ENCODE peak calls at places on chromosomes 1 and 21, in ten cellular contexts. Z, Y, I, S, O, M, G, L, A and W are unnamed samples.

GRCh38 chr1:225848044-225848955 is 33.9 kb downstream of the TMEM63A start:
- DNase-seq in I (peak), Z (no peak), S (no peak), M (no peak), Y (peak), G (no peak), A (peak), O (no peak), L (no peak), W (no peak)

GRCh38 chr1:9127395-9128160 is 1.3 kb downstream of the GPR157 start:
- DNase-seq in O (no peak), I (peak), L (no peak), S (no peak), G (no peak), Y (no peak), A (no peak), M (peak), Z (peak), W (no peak)

GRCh38 chr1:8880068-8880676 is 1.7 kb upstream of the ENO1 start:
- DNase-seq in M (peak), G (peak), S (peak), A (peak), Y (peak), O (no peak), I (no peak), Z (peak), L (no peak), W (no peak)

GRCh38 chr1:90262286-90262685 is 267.4 kb downstream of the ZNF326 start:
- DNase-seq in L (no peak), A (no peak), M (no peak), Y (no peak), Z (no peak), I (no peak), S (no peak), O (no peak), G (no peak), W (no peak)

GRCh38 chr1:97943354-97943753 is 22.5 kb upstream of the DPYD start:
- DNase-seq in M (no peak), S (peak), O (no peak), I (no peak), A (peak), Y (no peak), L (no peak), G (peak), Z (no peak), W (no peak)

GRCh38 chr1:40857737-40858136 is 4.4 kb downstream of the CITED4 start:
- DNase-seq in M (no peak), I (no peak), Z (no peak), A (no peak), S (no peak), Y (no peak), O (no peak), L (no peak), G (no peak), W (no peak)

GRCh38 chr21:31606081-31606874 is 53.2 kb upstream of the SOD1 start:
- DNase-seq in O (no peak), Z (no peak), A (no peak), L (no peak), M (no peak), S (peak), G (no peak), Y (no peak), I (no peak), W (no peak)

GRCh38 chr21:46322351-46323226 is 1.1 kb downstream of the C21orf58 start:
- DNase-seq in Y (no peak), S (no peak), Z (no peak), M (peak), L (no peak), G (no peak), O (no peak), I (peak), A (peak), W (no peak)

GRCh38 chr21:35423694-35424093 is 374.6 kb upstream of the RUNX1 start:
- DNase-seq in A (peak), G (no peak), S (no peak), L (no peak), M (no peak), Y (no peak), Z (no peak), O (no peak), I (no peak), W (no peak)

GRCh38 chr1:150256549-150257341 is 829 bp upstream of the CA14 start:
- DNase-seq in O (no peak), A (no peak), Y (no peak), G (no peak), L (no peak), I (no peak), Z (no peak), S (no peak), M (no peak), W (no peak)

GRCh38 chr1:110130113-110130591 is 17.9 kb downstream of the UBL4B start:
- DNase-seq in Y (peak), M (peak), I (peak), Z (no peak), L (peak), G (no peak), O (no peak), A (peak), S (no peak), W (no peak)

GRCh38 chr1:161216945-161217712 is 2.0 kb downstream of the FCER1G start:
- DNase-seq in Y (no peak), S (no peak), L (no peak), A (peak), G (no peak), Z (no peak), I (peak), M (no peak), O (no peak), W (no peak)

GRCh38 chr1:194709439-194709838 is 1523.0 kb upstream of the B3GALT2 start:
- DNase-seq in G (no peak), L (no peak), S (no peak), Y (no peak), Z (no peak), A (no peak), I (no peak), M (no peak), O (no peak), W (no peak)

GRCh38 chr1:83632906-83633305 is 366.0 kb downstream of the TTLL7 start:
- DNase-seq in G (no peak), S (no peak), L (no peak), Z (no peak), M (no peak), I (no peak), Y (no peak), O (no peak), A (no peak), W (no peak)

GRCh38 chr1:244815600-244816099 is 19.8 kb upstream of the COX20 start:
- DNase-seq in A (no peak), S (no peak), O (no peak), Z (no peak), I (peak), L (no peak), G (no peak), Y (no peak), M (no peak), W (no peak)

GRCh38 chr21:44547656-44548331 is 3.5 kb downstream of the KRTAP10-2 start:
- DNase-seq in O (no peak), Z (no peak), G (no peak), M (no peak), L (no peak), A (no peak), S (no peak), I (peak), Y (no peak), W (no peak)

GRCh38 chr1:147080013-147080661 is 92.1 kb downstream of the PRKAB2 start:
- DNase-seq in O (no peak), A (no peak), M (no peak), Z (no peak), I (no peak), G (no peak), L (no peak), Y (no peak), S (no peak), W (no peak)

GRCh38 chr21:44849616-44850130 is 23.8 kb downstream of the PTTG1IP start:
- DNase-seq in A (no peak), Y (no peak), G (no peak), L (no peak), O (no peak), I (no peak), Z (no peak), S (no peak), M (no peak), W (no peak)

GRCh38 chr1:228997721-228998144 is 262.5 kb downstream of the RHOU start:
- DNase-seq in O (no peak), S (no peak), M (no peak), A (no peak), G (no peak), L (no peak), Y (no peak), I (no peak), Z (no peak), W (no peak)

GRCh38 chr1:242002072-242002471 is 3.2 kb upstream of the MAP1LC3C start:
- DNase-seq in A (peak), Z (no peak), L (no peak), O (no peak), I (no peak), S (no peak), Y (no peak), G (no peak), M (no peak), W (no peak)

GRCh38 chr1:20571427-20571826 is 17.5 kb upstream of the CDA start:
- DNase-seq in Z (no peak), M (no peak), S (no peak), G (no peak), Y (no peak), I (no peak), A (no peak), L (no peak), O (no peak), W (no peak)

GRCh38 chr1:56897150-56898004 is 42.8 kb downstream of the C8A start:
- DNase-seq in Y (peak), O (no peak), S (no peak), A (peak), I (no peak), M (no peak), L (no peak), G (no peak), Z (no peak), W (no peak)

GRCh38 chr1:113090051-113090450 is 17.1 kb downstream of the LRIG2 start:
- DNase-seq in A (no peak), M (no peak), S (no peak), L (no peak), Z (no peak), O (no peak), G (no peak), I (no peak), Y (no peak), W (no peak)

GRCh38 chr21:39221282-39221996 is 38.2 kb upstream of the PSMG1 start:
- DNase-seq in L (no peak), A (no peak), I (no peak), Y (no peak), Z (no peak), G (no peak), M (no peak), S (no peak), O (no peak), W (no peak)

GRCh38 chr21:35529141-35529863 is 480.2 kb upstream of the RUNX1 start:
- DNase-seq in Y (no peak), A (no peak), M (no peak), O (no peak), G (no peak), I (no peak), Z (no peak), L (no peak), S (no peak), W (no peak)

GRCh38 chr21:18142639-18143038 is 102.0 kb upstream of the CHODL start:
- DNase-seq in O (no peak), M (no peak), S (no peak), G (no peak), Z (no peak), I (no peak), Y (no peak), L (no peak), A (no peak), W (no peak)

GRCh38 chr1:168135116-168135981 is 1.4 kb downstream of the GPR161 start:
- DNase-seq in O (no peak), L (no peak), Z (no peak), A (no peak), Y (no peak), M (no peak), S (no peak), G (no peak), I (no peak), W (no peak)

GRCh38 chr1:32992489-32993214 is 28.0 kb upstream of the RNF19B start:
- DNase-seq in Z (peak), Y (peak), I (peak), S (peak), L (peak), M (peak), A (peak), O (no peak), G (peak), W (peak)

GRCh38 chr1:78918157-78918556 is 88.4 kb downstream of the ADGRL4 start:
- DNase-seq in L (no peak), M (no peak), G (no peak), Z (no peak), A (peak), O (no peak), I (no peak), Y (no peak), S (no peak), W (no peak)

GRCh38 chr1:184160236-184160635 is 108.7 kb downstream of the TSEN15 start:
- DNase-seq in Z (no peak), O (no peak), L (no peak), A (peak), Y (no peak), I (no peak), G (no peak), S (peak), M (no peak), W (no peak)

GRCh38 chr1:77866296-77866695 is 22.1 kb upstream of the NEXN start:
- DNase-seq in I (no peak), G (no peak), O (no peak), M (no peak), A (peak), Z (no peak), Y (no peak), L (no peak), S (no peak), W (no peak)

GRCh38 chr1:29271724-29272123 is 35.4 kb downstream of the PTPRU start:
- DNase-seq in Z (peak), I (no peak), S (peak), M (peak), O (peak), L (peak), G (peak), A (peak), Y (peak), W (no peak)

GRCh38 chr1:203906932-203907331 is 45.5 kb downstream of the SNRPE start:
- DNase-seq in G (peak), Z (no peak), O (peak), Y (no peak), I (no peak), S (peak), M (no peak), A (peak), L (no peak), W (no peak)

GRCh38 chr1:109535481-109535880 is 4.2 kb upstream of the GPR61 start:
- DNase-seq in Z (no peak), I (no peak), L (no peak), S (no peak), A (no peak), Y (no peak), M (no peak), O (no peak), G (no peak), W (no peak)

GRCh38 chr1:68162761-68163160 is 69.6 kb downstream of the WLS start:
- DNase-seq in G (no peak), L (no peak), O (no peak), I (no peak), Z (no peak), A (no peak), M (no peak), Y (no peak), S (no peak), W (no peak)
- TF ChIP-seq CTCF in G (peak), L (peak), O (peak), I (no peak), Z (no peak), A (peak), M (no peak), Y (no peak), S (peak), W (no peak)

GRCh38 chr1:230566481-230566880 is 75.8 kb upstream of the COG2 start:
- DNase-seq in O (no peak), M (no peak), A (no peak), G (no peak), L (no peak), S (no peak), Y (no peak), Z (no peak), I (no peak), W (no peak)

GRCh38 chr1:230568676-230569075 is 73.6 kb upstream of the COG2 start:
- DNase-seq in L (no peak), M (no peak), A (no peak), G (no peak), Y (no peak), I (no peak), Z (no peak), S (no peak), O (no peak), W (no peak)

GRCh38 chr1:230570724-230571390 is 71.4 kb upstream of the COG2 start:
- DNase-seq in Z (no peak), I (no peak), G (no peak), Y (no peak), S (no peak), L (no peak), A (no peak), M (no peak), O (no peak), W (no peak)

GRCh38 chr1:230569201-230569600 is 73.1 kb upstream of the COG2 start:
- DNase-seq in S (no peak), G (no peak), I (no peak), L (no peak), M (no peak), Y (no peak), Z (no peak), O (no peak), A (no peak), W (no peak)

GRCh38 chr1:230568008-230568407 is 74.3 kb upstream of the COG2 start:
- DNase-seq in Y (no peak), Z (no peak), O (no peak), I (no peak), A (peak), S (peak), M (no peak), G (no peak), L (no peak), W (no peak)
- TF ChIP-seq CTCF in Y (no peak), Z (no peak), O (peak), I (no peak), A (peak), S (peak), M (no peak), G (peak), L (peak), W (no peak)

GRCh38 chr1:36730599-36730998 is 247.9 kb upstream of the CSF3R start:
- DNase-seq in A (no peak), G (no peak), O (no peak), L (no peak), Z (no peak), Y (no peak), I (no peak), S (no peak), M (no peak), W (no peak)

GRCh38 chr1:36729289-36729688 is 246.6 kb upstream of the CSF3R start:
- DNase-seq in Z (no peak), Y (no peak), M (no peak), L (no peak), O (no peak), I (no peak), G (no peak), S (no peak), A (no peak), W (no peak)

GRCh38 chr1:36732038-36732402 is 249.3 kb upstream of the CSF3R start:
- DNase-seq in A (no peak), M (no peak), L (no peak), Y (no peak), G (no peak), O (no peak), S (no peak), Z (no peak), I (no peak), W (no peak)

GRCh38 chr1:36729716-36730510 is 247.2 kb upstream of the CSF3R start:
- DNase-seq in L (no peak), M (no peak), Z (no peak), S (no peak), A (no peak), Y (no peak), G (no peak), O (no peak), I (no peak), W (no peak)

GRCh38 chr1:36731226-36732037 is 248.7 kb upstream of the CSF3R start:
- DNase-seq in S (no peak), O (no peak), I (no peak), G (no peak), A (no peak), Z (no peak), L (no peak), M (no peak), Y (no peak), W (no peak)
- TF ChIP-seq CTCF in S (no peak), O (no peak), I (no peak), G (no peak), A (no peak), Z (no peak), L (no peak), M (peak), Y (no peak), W (peak)

GRCh38 chr1:53593758-53594380 is 134.7 kb downstream of the DMRTB1 start:
- DNase-seq in G (no peak), L (peak), Y (no peak), I (peak), S (no peak), A (no peak), Z (no peak), M (peak), O (no peak), W (no peak)
- TF ChIP-seq CTCF in G (peak), L (peak), Y (no peak), I (no peak), S (no peak), A (peak), Z (peak), M (no peak), O (peak), W (peak)

DNA sequence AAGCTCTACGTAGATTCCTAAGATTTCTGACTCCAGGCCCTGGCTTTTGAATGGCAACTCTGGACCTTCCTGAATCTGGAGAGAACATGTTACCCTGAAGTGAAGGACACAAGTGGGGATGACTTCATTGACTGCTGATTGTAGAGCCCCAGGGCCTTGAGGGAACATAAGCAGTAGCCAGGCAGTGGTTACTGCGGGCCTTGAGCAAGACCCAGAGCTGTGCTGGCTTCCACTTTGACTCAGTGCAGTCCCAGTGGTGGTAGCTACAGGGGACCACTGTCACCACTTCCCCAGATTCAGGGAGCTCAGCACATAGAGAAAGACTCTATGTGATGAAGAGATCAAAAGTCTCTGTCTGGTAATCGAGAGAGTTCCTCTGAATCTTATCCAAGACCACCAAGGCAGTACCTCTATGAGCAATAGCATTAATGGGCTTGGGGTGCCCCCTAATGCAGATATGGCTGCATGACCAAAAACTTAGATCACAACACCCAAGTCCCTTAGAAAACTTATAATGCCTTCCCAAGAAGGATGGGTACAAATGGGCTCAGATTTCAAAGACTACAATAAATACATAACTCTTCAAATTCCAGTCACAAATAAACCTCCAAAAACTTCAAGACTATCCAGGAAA is 1278.3 kb downstream of the AMY1C start:
- DNase-seq in Y (no peak), S (no peak), O (no peak), L (no peak), I (no peak), M (no peak), Z (no peak), G (no peak), A (no peak), W (no peak)
- TF ChIP-seq CTCF in Y (no peak), S (no peak), O (no peak), L (no peak), I (no peak), M (no peak), Z (no peak), G (no peak), A (no peak), W (no peak)

GRCh38 chr21:42705746-42706374 is 52.4 kb downstream of the PDE9A start:
- DNase-seq in A (no peak), Z (no peak), O (no peak), M (no peak), G (no peak), I (no peak), L (no peak), Y (no peak), S (no peak), W (no peak)
- TF ChIP-seq CTCF in A (no peak), Z (no peak), O (no peak), M (no peak), G (no peak), I (no peak), L (no peak), Y (no peak), S (no peak), W (no peak)

DNA sequence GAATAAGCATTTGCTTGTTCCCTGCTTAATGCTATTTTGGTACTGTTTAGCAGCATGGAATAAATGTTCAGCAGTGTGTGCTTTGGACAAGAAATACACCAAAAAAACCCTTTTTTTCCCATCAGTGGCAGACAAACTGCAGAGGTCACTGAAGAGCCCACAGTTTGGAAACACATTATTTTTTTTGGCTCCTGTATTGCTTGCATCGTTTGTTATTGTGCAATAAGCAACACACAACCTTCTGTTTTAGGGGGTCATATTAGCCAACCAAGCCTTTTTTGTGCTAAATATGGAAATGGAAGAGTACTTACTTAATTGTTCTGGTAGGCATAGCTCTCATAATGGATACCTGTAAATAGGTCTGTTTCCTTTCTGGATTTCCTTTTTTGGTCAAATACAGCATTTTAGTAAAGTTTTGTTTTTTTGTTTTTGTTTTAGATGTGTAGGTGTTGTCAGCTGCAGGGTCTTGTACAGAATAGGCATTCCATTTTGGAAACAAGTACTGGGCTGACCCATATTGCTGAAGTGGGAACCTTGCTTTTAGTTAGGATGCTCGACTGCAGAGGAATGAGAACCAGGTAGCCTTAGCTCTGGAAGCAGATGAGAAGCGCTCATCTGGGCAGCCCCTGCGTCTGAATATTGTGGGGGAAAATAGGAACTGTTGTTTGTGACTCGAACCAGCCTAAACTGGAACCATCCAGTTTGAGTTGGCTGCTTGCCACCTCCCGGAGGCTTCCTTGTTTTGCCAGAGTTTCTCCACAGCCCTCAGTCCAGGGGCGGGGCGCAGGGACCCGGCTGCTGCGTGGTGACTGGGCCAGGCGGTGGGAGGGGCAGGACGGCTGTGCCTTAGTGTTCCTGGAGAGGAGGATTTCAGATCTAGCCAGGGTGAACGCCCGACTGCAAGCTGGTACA is 38.5 kb downstream of the SPEN start:
- DNase-seq in Y (peak), G (peak), L (peak), I (peak), A (peak), O (no peak), M (peak), Z (peak), S (peak), W (no peak)
- TF ChIP-seq CTCF in Y (peak), G (peak), L (peak), I (no peak), A (peak), O (peak), M (no peak), Z (no peak), S (no peak), W (no peak)